ENCODE peak calls at places on chromosomes 3 and 15, in five cellular contexts. N is A549, H is HepG2, R is tibial nerve, G is stomach. J is an unnamed sample.
A peak's percentile ranks its signal among the peaks of the same experiment; 100 is the strongest.

GRCh38 chr3:157632081-157632480 is 128.9 kb upstream of the VEPH1 start:
- DNase-seq in R (no peak), H (no peak), N (no peak), G (no peak), J (no peak)

GRCh38 chr15:101458158-101458895 is 31.2 kb downstream of the PCSK6 start:
- DNase-seq in R (no peak), N (no peak), H (no peak), G (no peak), J (no peak)

GRCh38 chr3:174199696-174200095 is 659.4 kb upstream of the NAALADL2 start:
- DNase-seq in R (no peak), G (no peak), H (no peak), N (no peak), J (no peak)

GRCh38 chr3:140588558-140588957 is 89.3 kb upstream of the TRIM42 start:
- DNase-seq in H (no peak), G (no peak), N (no peak), R (no peak), J (no peak)

GRCh38 chr3:15313461-15313860 is 18.9 kb downstream of the SH3BP5 start:
- DNase-seq in N (no peak), H (no peak), R (no peak), G (no peak), J (no peak)

GRCh38 chr15:90241343-90242192 is 7.6 kb downstream of the GDPGP1 start:
- DNase-seq in G (no peak), R (no peak), H (no peak), N (no peak), J (no peak)

GRCh38 chr3:11240496-11240895 is 31.7 kb upstream of the ATG7 start:
- DNase-seq in N (no peak), R (no peak), G (no peak), H (no peak), J (no peak)

GRCh38 chr15:51444807-51445206 is 103.4 kb downstream of the GLDN start:
- DNase-seq in N (no peak), H (no peak), G (no peak), R (no peak), J (no peak)

GRCh38 chr3:13507247-13507790 is 27.2 kb downstream of the HDAC11 start:
- DNase-seq in N (no peak), R (no peak), H (no peak), G (no peak), J (no peak)

GRCh38 chr3:184805351-184806038 is 6.5 kb upstream of the VPS8 start:
- DNase-seq in G (no peak), N (no peak), R (no peak), H (peak; percentile 72), J (no peak)

GRCh38 chr3:177595789-177596188 is 398.5 kb upstream of the TBL1XR1 start:
- DNase-seq in R (no peak), N (no peak), H (no peak), G (no peak), J (no peak)

GRCh38 chr3:24640330-24640877 is 145.8 kb upstream of the THRB start:
- DNase-seq in H (peak; percentile 15), R (no peak), N (peak; percentile 17), G (no peak), J (no peak)

GRCh38 chr3:127820221-127820870 is 2.0 kb downstream of the MGLL start:
- DNase-seq in G (no peak), N (no peak), H (no peak), R (no peak), J (no peak)

GRCh38 chr3:127817331-127817821 is 4.9 kb downstream of the MGLL start:
- DNase-seq in H (no peak), N (no peak), R (no peak), G (no peak), J (no peak)

GRCh38 chr3:127820871-127821853 is 1.2 kb downstream of the MGLL start:
- DNase-seq in G (peak; percentile 38), R (no peak), H (no peak), N (no peak), J (no peak)

GRCh38 chr3:127819656-127820055 is 2.7 kb downstream of the MGLL start:
- DNase-seq in N (no peak), R (no peak), G (no peak), H (no peak), J (no peak)

GRCh38 chr3:127819086-127819485 is 3.2 kb downstream of the MGLL start:
- DNase-seq in H (no peak), R (no peak), N (no peak), G (no peak), J (no peak)
- TF ChIP-seq EP300 in H (no peak), R (no peak), N (no peak), G (no peak), J (no peak)

DNA sequence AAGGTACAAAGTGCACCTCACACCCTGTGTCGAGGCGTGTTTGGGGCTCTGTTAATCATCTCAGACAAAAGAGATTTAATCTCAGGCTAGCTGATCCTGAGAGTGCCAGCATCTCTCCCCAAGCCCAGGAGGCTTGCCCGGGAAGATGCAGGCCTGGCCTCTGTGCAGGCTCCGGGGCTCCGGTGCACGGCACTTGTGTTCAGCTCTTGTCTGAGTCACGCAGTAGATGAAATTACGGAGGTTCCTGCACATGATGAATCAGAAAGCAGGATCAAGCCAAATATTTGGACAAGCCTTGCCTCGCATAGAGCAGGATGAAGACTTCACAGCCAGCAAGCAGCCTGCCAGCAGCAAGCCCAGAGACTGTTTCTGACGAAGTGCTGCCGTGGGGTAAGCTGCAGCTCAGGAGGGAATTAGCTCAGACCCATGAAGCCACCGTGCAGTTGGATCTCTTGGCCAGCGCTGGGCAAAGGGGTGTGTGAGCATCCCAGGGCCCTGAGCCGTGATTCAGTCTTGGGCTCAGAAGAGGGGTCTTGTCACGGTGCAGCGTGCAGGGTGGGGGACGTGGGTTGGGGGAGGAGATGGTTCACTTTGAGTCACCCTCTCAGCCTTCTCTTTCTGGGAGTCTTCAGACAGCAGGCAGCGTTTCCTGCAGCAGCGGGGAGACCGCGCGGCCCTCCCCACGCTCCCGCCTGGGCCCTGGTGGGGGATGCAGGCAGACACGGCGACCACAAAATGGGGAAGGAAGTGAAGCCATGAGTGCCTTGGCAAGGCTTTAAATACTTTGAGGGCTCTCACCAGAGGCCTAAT is 89.2 kb upstream of the MEF2A start:
- DNase-seq in N (peak; percentile 85), R (no peak), H (peak; percentile 73), G (peak; percentile 43), J (no peak)
- TF ChIP-seq EP300 in N (no peak), R (peak; percentile 18), H (no peak), G (no peak), J (no peak)

GRCh38 chr3:46369675-46370132 is 1.0 kb upstream of the CCR5 start:
- DNase-seq in N (no peak), G (no peak), H (no peak), R (no peak), J (no peak)
- TF ChIP-seq EP300 in N (no peak), G (no peak), H (no peak), R (no peak), J (no peak)

GRCh38 chr3:152745677-152746076 is 89.3 kb upstream of the P2RY1 start:
- DNase-seq in N (no peak), R (no peak), G (no peak), H (no peak), J (no peak)
- TF ChIP-seq EP300 in N (no peak), R (no peak), G (no peak), H (no peak), J (no peak)

GRCh38 chr15:23472033-23472432 is 25.0 kb upstream of the GOLGA6L2 start:
- DNase-seq in G (no peak), R (no peak), N (no peak), H (no peak), J (no peak)

GRCh38 chr15:23472678-23473077 is 25.6 kb upstream of the GOLGA6L2 start:
- DNase-seq in H (no peak), G (no peak), N (peak; percentile 8), R (no peak), J (no peak)

DNA sequence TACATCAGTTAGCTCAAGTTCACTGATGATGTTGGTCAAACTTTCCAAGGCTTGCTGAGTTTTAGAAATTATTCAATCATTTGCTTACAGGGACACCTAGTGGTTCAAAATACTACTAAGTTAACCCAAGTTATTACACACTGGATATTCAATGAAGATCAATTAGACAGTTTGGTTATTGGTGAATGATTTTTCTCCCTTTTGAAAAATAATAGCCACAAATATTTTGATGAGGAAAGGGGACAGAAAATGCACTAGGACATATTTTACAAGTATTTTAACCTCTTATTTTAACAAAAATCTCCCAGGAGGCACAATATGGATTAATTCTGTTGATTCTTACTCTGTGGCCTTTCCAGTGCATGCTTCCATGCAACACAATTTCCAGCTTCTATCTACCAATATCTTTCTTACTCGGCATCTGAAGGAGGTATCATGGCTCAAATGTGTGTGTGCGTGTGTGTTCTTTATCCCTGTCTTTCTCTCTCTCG is 20.1 kb upstream of the GOLGA6L2 start:
- DNase-seq in R (no peak), G (no peak), H (peak; percentile 23), N (peak; percentile 44), J (no peak)
- TF ChIP-seq EP300 in R (no peak), G (no peak), H (no peak), N (no peak), J (no peak)

DNA sequence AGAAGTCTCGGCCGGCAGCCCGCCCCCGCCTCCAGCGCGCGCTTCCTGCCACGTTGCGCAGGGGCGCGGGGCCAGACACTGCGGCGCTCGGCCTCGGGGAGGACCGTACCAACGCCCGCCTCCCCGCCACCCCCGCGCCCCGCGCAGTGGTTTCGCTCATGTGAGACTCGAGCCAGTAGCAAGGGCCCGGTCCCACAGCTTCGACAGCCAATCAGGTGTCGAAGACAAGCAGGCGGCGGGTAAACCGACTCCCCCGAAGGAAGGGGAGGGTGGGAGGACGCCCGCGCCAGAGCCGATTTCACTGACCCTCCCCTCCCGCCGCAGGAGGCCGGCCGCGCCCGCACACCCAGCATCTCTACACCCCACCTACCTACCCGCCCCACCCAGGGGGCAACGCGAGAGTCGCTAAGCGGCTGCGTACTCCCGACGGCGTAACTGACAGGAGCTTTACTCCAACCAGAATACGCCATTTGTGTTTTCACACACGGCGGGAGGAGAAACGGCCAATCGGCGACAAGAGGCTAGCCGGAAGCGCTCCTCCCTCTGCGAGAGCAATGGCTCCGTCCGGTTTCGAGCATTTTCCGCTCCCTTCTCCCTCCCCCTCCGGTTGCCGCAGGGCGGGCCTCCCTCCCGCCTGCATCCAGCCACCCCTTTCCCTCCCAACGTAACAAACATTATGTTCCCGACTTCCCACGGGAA is 634 bp upstream of the SETD5 start:
- DNase-seq in R (peak; percentile 96), N (peak; percentile 88), H (peak; percentile 98), G (peak; percentile 98), J (peak; percentile 99)
- TF ChIP-seq EP300 in R (peak; percentile 92), N (no peak), H (no peak), G (no peak), J (no peak)

J was measured in ovary.